ENCODE peak calls at places on chromosomes 4 and X, in six cellular contexts. A, G, W, L, X and I are unnamed samples.

GRCh38 chr4:143336828-143337599 is at the start of gene GAB1:
- DNase-seq in G (no peak), W (peak; percentile 77), L (peak; percentile 89), A (peak; percentile 80), X (peak; percentile 83), I (peak; percentile 94)

GRCh38 chr4:78767350-78767749 is 8.8 kb upstream of the BMP2K start:
- DNase-seq in G (no peak), L (no peak), W (no peak), X (no peak), A (no peak), I (no peak)

GRCh38 chr4:45453258-45453841 is 670.5 kb downstream of the GABRG1 start:
- DNase-seq in X (peak; percentile 3), L (no peak), G (no peak), W (no peak), A (no peak), I (peak; percentile 58)

GRCh38 chr4:119000400-119000799 is 111.7 kb downstream of the SYNPO2 start:
- DNase-seq in A (peak; percentile 15), G (no peak), X (peak; percentile 22), W (no peak), L (peak; percentile 75), I (no peak)

GRCh38 chr4:26823583-26823982 is 37.1 kb upstream of the STIM2 start:
- DNase-seq in G (no peak), A (no peak), W (no peak), X (no peak), L (no peak), I (no peak)

GRCh38 chrX:22748093-22748999 is 251.4 kb upstream of the DDX53 start:
- DNase-seq in G (peak; percentile 0), X (peak; percentile 19), L (no peak), A (peak; percentile 47), W (peak; percentile 42), I (peak; percentile 79)

GRCh38 chr4:128831526-128832252 is 22.2 kb downstream of the JADE1 start:
- DNase-seq in L (no peak), G (no peak), W (no peak), X (peak; percentile 58), A (peak; percentile 57), I (peak; percentile 91)

GRCh38 chr4:98468744-98469143 is 189.7 kb downstream of the TSPAN5 start:
- DNase-seq in L (no peak), X (peak; percentile 85), W (no peak), G (no peak), A (peak; percentile 58), I (no peak)

GRCh38 chr4:47483722-47484121 is 1.4 kb upstream of the ATP10D start:
- DNase-seq in A (no peak), W (no peak), L (no peak), G (no peak), X (peak; percentile 58), I (no peak)

GRCh38 chrX:100674705-100675104 is 30.7 kb downstream of the SRPX2 start:
- DNase-seq in A (no peak), X (no peak), G (no peak), L (no peak), W (no peak), I (no peak)

GRCh38 chr4:21888195-21888976 is 60.2 kb downstream of the KCNIP4 start:
- DNase-seq in L (no peak), G (no peak), W (no peak), A (peak; percentile 93), X (peak; percentile 96), I (no peak)

GRCh38 chr4:188214861-188215260 is 75.6 kb downstream of the TRIML1 start:
- DNase-seq in G (no peak), A (no peak), X (no peak), L (no peak), W (no peak), I (no peak)

GRCh38 chr4:95572304-95572991 is 23.7 kb upstream of the UNC5C start:
- DNase-seq in X (peak; percentile 5), W (peak; percentile 74), G (no peak), L (peak; percentile 77), A (no peak), I (peak; percentile 72)

GRCh38 chr4:104677122-104677521 is 182.4 kb upstream of the CXXC4 start:
- DNase-seq in W (no peak), X (peak; percentile 21), L (no peak), A (no peak), G (no peak), I (peak; percentile 51)

GRCh38 chrX:26851981-26852380 is 611.2 kb downstream of the PPP4R3C start:
- DNase-seq in L (no peak), A (no peak), X (peak; percentile 1), W (no peak), G (no peak), I (no peak)

GRCh38 chr4:8653326-8654000 is 60.9 kb downstream of the CPZ start:
- DNase-seq in A (no peak), L (peak; percentile 46), G (no peak), X (no peak), W (peak; percentile 21), I (peak; percentile 53)

GRCh38 chr4:47639531-47639930 is 154.5 kb downstream of the ATP10D start:
- DNase-seq in W (no peak), G (no peak), A (peak; percentile 65), X (peak; percentile 50), L (no peak), I (no peak)

GRCh38 chrX:54909941-54910340 is 10.7 kb upstream of the TRO start:
- DNase-seq in L (no peak), W (no peak), A (no peak), X (no peak), G (no peak), I (no peak)

GRCh38 chrX:140177821-140178220 is 212.5 kb upstream of the CXorf66 start:
- DNase-seq in X (peak; percentile 9), W (no peak), A (no peak), G (no peak), L (no peak), I (no peak)

GRCh38 chrX:53704294-53704693 is 17.8 kb upstream of the HUWE1 start:
- DNase-seq in G (no peak), L (no peak), A (no peak), W (no peak), X (no peak), I (no peak)

GRCh38 chrX:136097871-136098805 is 49.2 kb upstream of the FHL1 start:
- DNase-seq in L (no peak), W (no peak), A (no peak), G (no peak), X (no peak), I (peak; percentile 68)

GRCh38 chr4:146453192-146453591 is 68.5 kb downstream of the SLC10A7 start:
- DNase-seq in W (no peak), L (no peak), A (no peak), G (no peak), X (no peak), I (no peak)

GRCh38 chr4:112213850-112214249 is 17.7 kb upstream of the AP1AR start:
- DNase-seq in X (peak; percentile 59), W (no peak), A (peak; percentile 90), G (no peak), L (no peak), I (no peak)

GRCh38 chr4:53633608-53634007 is 42.3 kb upstream of the LNX1 start:
- DNase-seq in X (no peak), W (no peak), G (no peak), L (peak; percentile 75), A (peak; percentile 56), I (no peak)

GRCh38 chr4:188403272-188403671 is 264.0 kb downstream of the TRIML1 start:
- DNase-seq in X (no peak), G (no peak), L (no peak), W (no peak), A (no peak), I (peak; percentile 76)

GRCh38 chrX:15816886-15817285 is 26.6 kb downstream of the ZRSR2 start:
- DNase-seq in L (no peak), A (no peak), X (peak; percentile 48), W (no peak), G (no peak), I (peak; percentile 50)

GRCh38 chr4:124974163-124974562 is 261.6 kb upstream of the ANKRD50 start:
- DNase-seq in G (no peak), W (no peak), L (no peak), X (peak; percentile 17), A (no peak), I (no peak)

GRCh38 chrX:45322820-45323219 is 122.1 kb upstream of the DIPK2B start:
- DNase-seq in A (peak; percentile 45), X (peak; percentile 52), L (no peak), W (no peak), G (no peak), I (no peak)

GRCh38 chr4:15012017-15012788 is 9.9 kb downstream of the CPEB2 start:
- DNase-seq in X (no peak), G (no peak), L (no peak), W (no peak), A (no peak), I (no peak)
- H3K4me1 ChIP-seq in X (peaks cover 3% of the 10 kb centered on the region), G (no peaks in the 10 kb centered on the region), L (peaks cover 70% of the 10 kb centered on the region), W (peaks cover 17% of the 10 kb centered on the region), A (peaks cover 2% of the 10 kb centered on the region), I (no peaks in the 10 kb centered on the region)

GRCh38 chrX:81354954-81355353 is 153.1 kb downstream of the SH3BGRL start:
- DNase-seq in G (no peak), W (no peak), A (no peak), L (no peak), X (no peak), I (peak; percentile 56)

GRCh38 chrX:81355436-81355835 is 153.5 kb downstream of the SH3BGRL start:
- DNase-seq in X (no peak), W (no peak), L (no peak), G (no peak), A (no peak), I (no peak)
- TF ChIP-seq CTCF in X (no peak), W (no peak), L (no peak), G (no peak), A (no peak), I (no peak)

GRCh38 chrX:72127332-72127731 is 4.4 kb downstream of the RTL5 start:
- DNase-seq in L (no peak), W (no peak), G (no peak), A (no peak), X (no peak), I (no peak)

GRCh38 chrX:72128183-72128834 is 3.4 kb downstream of the RTL5 start:
- DNase-seq in G (no peak), L (no peak), W (no peak), A (no peak), X (no peak), I (no peak)

GRCh38 chrX:72130156-72130761 is 1.5 kb downstream of the RTL5 start:
- DNase-seq in X (no peak), A (no peak), L (no peak), G (no peak), W (no peak), I (no peak)

GRCh38 chrX:72129661-72130060 is 2.1 kb downstream of the RTL5 start:
- DNase-seq in L (no peak), A (no peak), G (no peak), W (no peak), X (no peak), I (no peak)

DNA sequence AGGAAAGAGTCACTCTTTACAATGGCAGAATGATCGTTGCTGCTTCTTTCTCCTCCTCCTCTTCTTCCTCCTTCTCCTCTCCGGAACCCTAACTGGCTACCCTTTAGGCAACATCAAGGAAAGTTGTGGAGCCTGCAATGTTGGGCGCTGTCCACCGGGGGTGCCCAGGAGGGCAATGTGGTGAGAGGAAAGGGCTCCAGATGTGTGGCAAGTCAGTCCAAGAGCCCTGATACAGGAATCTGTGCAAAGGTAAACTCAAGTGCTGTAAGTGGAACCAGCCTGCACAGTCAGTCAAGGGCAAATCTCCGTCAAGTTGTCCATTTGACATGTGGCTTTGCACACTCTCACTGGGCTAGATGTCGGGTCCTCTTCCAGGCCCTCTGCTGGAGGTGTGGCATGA is 2.8 kb downstream of the RTL5 start:
- DNase-seq in A (no peak), G (no peak), X (no peak), W (no peak), L (no peak), I (peak; percentile 78)
- H3K4me1 ChIP-seq in A (peaks cover 2% of the 10 kb centered on the region), G (peaks cover 6% of the 10 kb centered on the region), X (peaks cover 11% of the 10 kb centered on the region), W (peaks cover 4% of the 10 kb centered on the region), L (peaks cover 22% of the 10 kb centered on the region), I (peaks cover 6% of the 10 kb centered on the region)

GRCh38 chr4:54976682-54977081 is 148.7 kb downstream of the KDR start:
- DNase-seq in G (no peak), X (no peak), L (no peak), W (no peak), A (no peak), I (peak; percentile 86)
- TF ChIP-seq CTCF in G (no peak), X (no peak), L (no peak), W (no peak), A (no peak), I (peak; percentile 88)